ENCODE peak calls at places on chromosomes 4 and X, in seven cellular contexts. One of them, this sample, is unnamed.

GRCh38 chr4:137740192-137740591 is 207.9 kb upstream of the PCDH18 start:
- DNase-seq in upper lobe of left lung: no peak
- DNase-seq in H9: no peak
- DNase-seq in HepG2: no peak
- DNase-seq in activated CD8-positive, alpha-beta T cell treated with anti-CD3 and anti-CD28 coated beads for 36 hours: no peak
- DNase-seq in foreskin keratinocyte: no peak
- DNase-seq in WTC11: no peak
- DNase-seq in this sample: no peak

GRCh38 chr4:81052119-81053068 is 21.9 kb downstream of the BMP3 start:
- DNase-seq in foreskin keratinocyte: peak
- DNase-seq in activated CD8-positive, alpha-beta T cell treated with anti-CD3 and anti-CD28 coated beads for 36 hours: peak
- DNase-seq in WTC11: peak
- DNase-seq in H9: peak
- DNase-seq in HepG2: peak
- DNase-seq in upper lobe of left lung: peak
- DNase-seq in this sample: peak

GRCh38 chr4:85149656-85150055 is 183.2 kb upstream of the WDFY3 start:
- DNase-seq in upper lobe of left lung: no peak
- DNase-seq in activated CD8-positive, alpha-beta T cell treated with anti-CD3 and anti-CD28 coated beads for 36 hours: no peak
- DNase-seq in WTC11: no peak
- DNase-seq in foreskin keratinocyte: peak
- DNase-seq in HepG2: no peak
- DNase-seq in H9: no peak
- DNase-seq in this sample: no peak

GRCh38 chr4:122992111-122992510 is 69.7 kb upstream of the NUDT6 start:
- DNase-seq in upper lobe of left lung: no peak
- DNase-seq in WTC11: no peak
- DNase-seq in foreskin keratinocyte: peak
- DNase-seq in H9: no peak
- DNase-seq in HepG2: no peak
- DNase-seq in activated CD8-positive, alpha-beta T cell treated with anti-CD3 and anti-CD28 coated beads for 36 hours: no peak
- DNase-seq in this sample: no peak

GRCh38 chr4:19030048-19030447 is 1008.5 kb upstream of the LCORL start:
- DNase-seq in activated CD8-positive, alpha-beta T cell treated with anti-CD3 and anti-CD28 coated beads for 36 hours: no peak
- DNase-seq in upper lobe of left lung: no peak
- DNase-seq in WTC11: no peak
- DNase-seq in HepG2: no peak
- DNase-seq in foreskin keratinocyte: no peak
- DNase-seq in H9: no peak
- DNase-seq in this sample: no peak

GRCh38 chr4:147578057-147578476 is 39.1 kb upstream of the TMEM184C start:
- DNase-seq in H9: no peak
- DNase-seq in WTC11: no peak
- DNase-seq in foreskin keratinocyte: peak
- DNase-seq in upper lobe of left lung: no peak
- DNase-seq in HepG2: peak
- DNase-seq in activated CD8-positive, alpha-beta T cell treated with anti-CD3 and anti-CD28 coated beads for 36 hours: no peak
- DNase-seq in this sample: no peak

GRCh38 chr4:55989716-55990115 is 41.0 kb downstream of the CEP135 start:
- DNase-seq in HepG2: no peak
- DNase-seq in WTC11: no peak
- DNase-seq in H9: no peak
- DNase-seq in foreskin keratinocyte: no peak
- DNase-seq in activated CD8-positive, alpha-beta T cell treated with anti-CD3 and anti-CD28 coated beads for 36 hours: no peak
- DNase-seq in upper lobe of left lung: no peak
- DNase-seq in this sample: no peak

GRCh38 chrX:18039023-18039422 is 177.9 kb upstream of the RAI2 start:
- DNase-seq in upper lobe of left lung: no peak
- DNase-seq in foreskin keratinocyte: peak
- DNase-seq in activated CD8-positive, alpha-beta T cell treated with anti-CD3 and anti-CD28 coated beads for 36 hours: no peak
- DNase-seq in WTC11: no peak
- DNase-seq in HepG2: no peak
- DNase-seq in H9: no peak
- DNase-seq in this sample: no peak

GRCh38 chrX:68186552-68187262 is 246.6 kb downstream of the OPHN1 start:
- DNase-seq in upper lobe of left lung: no peak
- DNase-seq in HepG2: no peak
- DNase-seq in activated CD8-positive, alpha-beta T cell treated with anti-CD3 and anti-CD28 coated beads for 36 hours: no peak
- DNase-seq in WTC11: no peak
- DNase-seq in H9: no peak
- DNase-seq in foreskin keratinocyte: peak
- DNase-seq in this sample: no peak

GRCh38 chrX:13001961-13002671 is 27.2 kb downstream of the TMSB4X start:
- DNase-seq in WTC11: no peak
- DNase-seq in foreskin keratinocyte: peak
- DNase-seq in HepG2: no peak
- DNase-seq in H9: no peak
- DNase-seq in upper lobe of left lung: no peak
- DNase-seq in activated CD8-positive, alpha-beta T cell treated with anti-CD3 and anti-CD28 coated beads for 36 hours: peak
- DNase-seq in this sample: no peak

GRCh38 chrX:97211070-97211469 is 327.4 kb downstream of the RPA4 start:
- DNase-seq in WTC11: no peak
- DNase-seq in activated CD8-positive, alpha-beta T cell treated with anti-CD3 and anti-CD28 coated beads for 36 hours: no peak
- DNase-seq in upper lobe of left lung: no peak
- DNase-seq in HepG2: no peak
- DNase-seq in H9: no peak
- DNase-seq in foreskin keratinocyte: peak
- DNase-seq in this sample: no peak

GRCh38 chrX:66638591-66639500 is at the start of gene EDA2R:
- DNase-seq in H9: peak
- DNase-seq in foreskin keratinocyte: peak
- DNase-seq in activated CD8-positive, alpha-beta T cell treated with anti-CD3 and anti-CD28 coated beads for 36 hours: peak
- DNase-seq in WTC11: peak
- DNase-seq in HepG2: peak
- DNase-seq in upper lobe of left lung: peak
- DNase-seq in this sample: peak

GRCh38 chrX:20829665-20830481 is 544.3 kb upstream of the CNKSR2 start:
- DNase-seq in WTC11: no peak
- DNase-seq in HepG2: no peak
- DNase-seq in H9: no peak
- DNase-seq in activated CD8-positive, alpha-beta T cell treated with anti-CD3 and anti-CD28 coated beads for 36 hours: no peak
- DNase-seq in foreskin keratinocyte: peak
- DNase-seq in upper lobe of left lung: no peak
- DNase-seq in this sample: no peak

GRCh38 chr4:105989411-105990242 is 94.4 kb downstream of the NPNT start:
- DNase-seq in activated CD8-positive, alpha-beta T cell treated with anti-CD3 and anti-CD28 coated beads for 36 hours: no peak
- DNase-seq in foreskin keratinocyte: peak
- DNase-seq in HepG2: no peak
- DNase-seq in upper lobe of left lung: no peak
- DNase-seq in WTC11: no peak
- DNase-seq in H9: no peak
- DNase-seq in this sample: no peak

GRCh38 chrX:23435575-23435974 is 100.9 kb downstream of the PTCHD1 start:
- DNase-seq in foreskin keratinocyte: no peak
- DNase-seq in HepG2: no peak
- DNase-seq in upper lobe of left lung: no peak
- DNase-seq in H9: no peak
- DNase-seq in WTC11: peak
- DNase-seq in activated CD8-positive, alpha-beta T cell treated with anti-CD3 and anti-CD28 coated beads for 36 hours: no peak
- DNase-seq in this sample: no peak

GRCh38 chr4:85128246-85129204 is 162.0 kb upstream of the WDFY3 start:
- DNase-seq in foreskin keratinocyte: no peak
- DNase-seq in upper lobe of left lung: no peak
- DNase-seq in activated CD8-positive, alpha-beta T cell treated with anti-CD3 and anti-CD28 coated beads for 36 hours: no peak
- DNase-seq in H9: peak
- DNase-seq in HepG2: no peak
- DNase-seq in WTC11: no peak
- DNase-seq in this sample: no peak

GRCh38 chr4:27006646-27007045 is 146.0 kb downstream of the STIM2 start:
- DNase-seq in upper lobe of left lung: no peak
- DNase-seq in foreskin keratinocyte: no peak
- DNase-seq in activated CD8-positive, alpha-beta T cell treated with anti-CD3 and anti-CD28 coated beads for 36 hours: no peak
- DNase-seq in HepG2: no peak
- DNase-seq in WTC11: no peak
- DNase-seq in H9: no peak
- DNase-seq in this sample: no peak

GRCh38 chr4:40149960-40150385 is 46.9 kb upstream of the RHOH start:
- DNase-seq in foreskin keratinocyte: peak
- DNase-seq in HepG2: peak
- DNase-seq in activated CD8-positive, alpha-beta T cell treated with anti-CD3 and anti-CD28 coated beads for 36 hours: peak
- DNase-seq in upper lobe of left lung: peak
- DNase-seq in WTC11: peak
- DNase-seq in H9: peak
- DNase-seq in this sample: no peak

GRCh38 chr4:145881991-145882390 is 56.6 kb downstream of the ZNF827 start:
- DNase-seq in activated CD8-positive, alpha-beta T cell treated with anti-CD3 and anti-CD28 coated beads for 36 hours: peak
- DNase-seq in upper lobe of left lung: peak
- DNase-seq in HepG2: no peak
- DNase-seq in H9: no peak
- DNase-seq in foreskin keratinocyte: peak
- DNase-seq in WTC11: peak
- DNase-seq in this sample: no peak

GRCh38 chr4:158805628-158806471 is 37.0 kb downstream of the FNIP2 start:
- DNase-seq in H9: no peak
- DNase-seq in activated CD8-positive, alpha-beta T cell treated with anti-CD3 and anti-CD28 coated beads for 36 hours: no peak
- DNase-seq in foreskin keratinocyte: peak
- DNase-seq in upper lobe of left lung: peak
- DNase-seq in HepG2: no peak
- DNase-seq in WTC11: no peak
- DNase-seq in this sample: no peak

DNA sequence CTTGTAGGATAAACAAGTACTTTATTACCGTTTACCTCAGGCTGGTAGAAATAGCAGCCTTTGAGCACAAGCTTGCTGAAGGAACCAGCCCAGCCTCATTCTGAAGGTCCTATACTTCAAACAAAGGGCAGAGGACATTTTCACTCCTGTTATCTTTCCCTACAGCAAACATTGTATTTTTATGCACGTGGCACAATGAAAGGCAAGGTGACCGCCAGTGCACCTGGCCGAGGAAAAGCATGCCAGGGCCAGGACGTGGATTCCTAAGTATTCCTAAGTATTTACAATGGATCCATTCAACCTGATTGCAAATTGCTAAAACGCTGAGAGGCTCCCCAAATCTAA is 127.9 kb upstream of the FTHL17 start:
- DNase-seq in HepG2: peak
- DNase-seq in WTC11: no peak
- DNase-seq in H9: no peak
- DNase-seq in activated CD8-positive, alpha-beta T cell treated with anti-CD3 and anti-CD28 coated beads for 36 hours: no peak
- DNase-seq in upper lobe of left lung: no peak
- DNase-seq in foreskin keratinocyte: no peak
- DNase-seq in this sample: no peak
- TF ChIP-seq CTCF in HepG2: no peak
- TF ChIP-seq CTCF in WTC11: no peak
- TF ChIP-seq CTCF in H9: no peak
- TF ChIP-seq CTCF in activated CD8-positive, alpha-beta T cell treated with anti-CD3 and anti-CD28 coated beads for 36 hours: no peak
- TF ChIP-seq CTCF in upper lobe of left lung: no peak
- TF ChIP-seq CTCF in foreskin keratinocyte: no peak
- TF ChIP-seq CTCF in this sample: no peak

DNA sequence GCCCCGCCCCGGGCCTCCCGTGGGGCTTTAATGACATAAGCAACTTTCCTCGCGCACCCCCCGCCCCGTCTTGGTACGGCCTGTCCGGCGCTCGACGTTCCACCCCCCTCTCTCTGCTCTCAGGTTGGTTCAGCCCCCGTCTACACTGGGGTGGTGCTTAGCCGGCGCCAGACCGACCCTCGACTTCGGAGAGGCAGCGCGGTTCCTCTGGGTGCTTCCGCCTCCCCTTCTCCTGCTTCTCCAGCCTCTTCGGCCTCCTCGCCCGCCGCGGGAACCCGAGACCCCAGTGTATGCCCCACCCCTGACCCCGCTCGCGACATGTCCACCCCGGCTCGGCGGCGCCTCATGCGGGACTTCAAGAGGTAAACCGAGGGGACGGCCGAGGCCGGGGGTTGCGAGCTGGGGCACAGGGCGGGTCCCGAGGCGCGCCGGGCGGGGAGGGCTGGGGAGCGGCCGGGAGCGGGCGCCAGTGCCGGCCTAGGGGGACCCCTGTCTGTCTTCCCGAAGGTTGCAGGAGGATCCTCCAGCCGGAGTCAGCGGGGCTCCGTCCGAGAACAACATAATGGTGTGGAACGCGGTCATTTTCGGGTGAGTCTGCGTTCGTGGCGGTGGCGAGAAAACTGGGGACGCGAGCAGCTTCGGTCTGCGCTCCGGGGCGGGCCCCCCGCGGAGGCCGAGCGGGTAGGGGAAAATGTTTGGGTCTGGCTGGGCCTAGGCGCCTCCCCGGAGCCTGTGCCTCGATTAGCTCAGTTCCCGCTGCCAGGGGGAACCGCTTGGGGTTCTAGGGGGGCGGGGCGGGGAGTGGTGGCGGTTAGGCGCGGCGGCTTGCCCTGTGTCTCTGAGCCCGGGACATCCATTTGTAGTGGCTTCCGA is at the start of gene UBE2A:
- DNase-seq in foreskin keratinocyte: peak
- DNase-seq in upper lobe of left lung: peak
- DNase-seq in WTC11: peak
- DNase-seq in H9: peak
- DNase-seq in activated CD8-positive, alpha-beta T cell treated with anti-CD3 and anti-CD28 coated beads for 36 hours: peak
- DNase-seq in HepG2: peak
- DNase-seq in this sample: peak
- TF ChIP-seq CTCF in foreskin keratinocyte: peak
- TF ChIP-seq CTCF in upper lobe of left lung: peak
- TF ChIP-seq CTCF in WTC11: no peak
- TF ChIP-seq CTCF in H9: peak
- TF ChIP-seq CTCF in activated CD8-positive, alpha-beta T cell treated with anti-CD3 and anti-CD28 coated beads for 36 hours: peak
- TF ChIP-seq CTCF in HepG2: peak
- TF ChIP-seq CTCF in this sample: no peak

GRCh38 chrX:139758250-139758649 is 50.3 kb upstream of the MCF2 start:
- DNase-seq in upper lobe of left lung: no peak
- DNase-seq in WTC11: peak
- DNase-seq in activated CD8-positive, alpha-beta T cell treated with anti-CD3 and anti-CD28 coated beads for 36 hours: no peak
- DNase-seq in foreskin keratinocyte: no peak
- DNase-seq in HepG2: no peak
- DNase-seq in H9: no peak
- DNase-seq in this sample: no peak

GRCh38 chrX:139762400-139763183 is 54.6 kb upstream of the MCF2 start:
- DNase-seq in H9: no peak
- DNase-seq in upper lobe of left lung: no peak
- DNase-seq in HepG2: no peak
- DNase-seq in foreskin keratinocyte: no peak
- DNase-seq in WTC11: no peak
- DNase-seq in activated CD8-positive, alpha-beta T cell treated with anti-CD3 and anti-CD28 coated beads for 36 hours: no peak
- DNase-seq in this sample: no peak

GRCh38 chrX:139758809-139759208 is 50.8 kb upstream of the MCF2 start:
- DNase-seq in upper lobe of left lung: no peak
- DNase-seq in WTC11: no peak
- DNase-seq in HepG2: no peak
- DNase-seq in H9: no peak
- DNase-seq in activated CD8-positive, alpha-beta T cell treated with anti-CD3 and anti-CD28 coated beads for 36 hours: no peak
- DNase-seq in foreskin keratinocyte: peak
- DNase-seq in this sample: no peak

DNA sequence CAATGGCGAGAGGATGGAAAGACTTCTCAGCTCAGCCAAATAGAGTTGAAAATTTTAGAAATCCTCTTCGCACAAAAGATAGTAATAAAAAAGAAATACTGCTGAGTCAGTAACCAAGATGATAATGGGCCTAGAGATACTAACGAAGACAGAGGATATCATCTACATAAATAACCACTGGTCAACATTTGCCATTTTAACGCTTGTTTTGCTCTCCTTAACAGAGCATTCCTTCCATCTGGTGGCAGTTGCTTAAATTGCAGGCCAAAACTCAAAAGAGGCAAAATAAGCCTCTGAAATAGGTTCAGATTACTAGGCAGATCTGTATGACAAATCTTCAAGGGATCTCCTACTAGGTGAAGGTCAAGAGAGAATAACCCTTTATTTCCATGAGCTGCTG is 51.7 kb upstream of the MCF2 start:
- DNase-seq in H9: no peak
- DNase-seq in HepG2: no peak
- DNase-seq in activated CD8-positive, alpha-beta T cell treated with anti-CD3 and anti-CD28 coated beads for 36 hours: peak
- DNase-seq in upper lobe of left lung: no peak
- DNase-seq in WTC11: no peak
- DNase-seq in foreskin keratinocyte: peak
- DNase-seq in this sample: no peak
- TF ChIP-seq CTCF in H9: peak
- TF ChIP-seq CTCF in HepG2: peak
- TF ChIP-seq CTCF in activated CD8-positive, alpha-beta T cell treated with anti-CD3 and anti-CD28 coated beads for 36 hours: no peak
- TF ChIP-seq CTCF in upper lobe of left lung: no peak
- TF ChIP-seq CTCF in WTC11: no peak
- TF ChIP-seq CTCF in foreskin keratinocyte: peak
- TF ChIP-seq CTCF in this sample: peak

GRCh38 chr4:90357117-90357710 is 230.0 kb downstream of the CCSER1 start:
- DNase-seq in foreskin keratinocyte: peak
- DNase-seq in activated CD8-positive, alpha-beta T cell treated with anti-CD3 and anti-CD28 coated beads for 36 hours: no peak
- DNase-seq in HepG2: peak
- DNase-seq in H9: no peak
- DNase-seq in WTC11: no peak
- DNase-seq in upper lobe of left lung: no peak
- DNase-seq in this sample: no peak
- TF ChIP-seq CTCF in foreskin keratinocyte: peak
- TF ChIP-seq CTCF in activated CD8-positive, alpha-beta T cell treated with anti-CD3 and anti-CD28 coated beads for 36 hours: peak
- TF ChIP-seq CTCF in HepG2: peak
- TF ChIP-seq CTCF in H9: peak
- TF ChIP-seq CTCF in WTC11: peak
- TF ChIP-seq CTCF in upper lobe of left lung: peak
- TF ChIP-seq CTCF in this sample: peak

This sample was measured in mesothelial cell of epicardium.